ENCODE peak calls at places on chromosomes 16 and 17, in four cellular contexts. W, S, E and N are unnamed samples.

GRCh38 chr17:30942311-30943079 is 20.8 kb downstream of the ADAP2 start:
- DNase-seq in W (no peak), S (no peak), E (no peak), N (no peak)

GRCh38 chr17:77704048-77704815 is 254.3 kb upstream of the TNRC6C start:
- DNase-seq in W (no peak), S (no peak), E (no peak), N (no peak)

GRCh38 chr16:77834600-77834963 is 46.2 kb downstream of the VAT1L start:
- DNase-seq in W (no peak), S (no peak), E (no peak), N (no peak)

GRCh38 chr17:39953471-39953888 is 9.3 kb upstream of the GSDMA start:
- DNase-seq in W (no peak), S (no peak), E (no peak), N (no peak)

GRCh38 chr16:57231821-57232350 is 13.2 kb upstream of the ARL2BP start:
- DNase-seq in W (no peak), S (no peak), E (no peak), N (no peak)

GRCh38 chr17:17782425-17783120 is 54.2 kb downstream of the SREBF1 start:
- DNase-seq in W (no peak), S (peak), E (no peak), N (peak)

GRCh38 chr17:68399638-68400403 is 57.5 kb downstream of the WIPI1 start:
- DNase-seq in W (no peak), S (peak), E (no peak), N (no peak)

GRCh38 chr17:7549401-7550055 is 670 bp downstream of the TNFSF12 start:
- DNase-seq in W (no peak), S (no peak), E (no peak), N (no peak)

GRCh38 chr16:21650517-21650916 is 1.9 kb downstream of the IGSF6 start:
- DNase-seq in W (no peak), S (no peak), E (no peak), N (no peak)

GRCh38 chr17:1779571-1780074 is 17.8 kb downstream of the SERPINF1 start:
- DNase-seq in W (peak), S (peak), E (peak), N (peak)

GRCh38 chr16:1631230-1631629 is 19.1 kb downstream of the CRAMP1 start:
- DNase-seq in W (no peak), S (no peak), E (no peak), N (no peak)

GRCh38 chr16:14398014-14398717 is 231.9 kb downstream of the PARN start:
- DNase-seq in W (no peak), S (no peak), E (no peak), N (no peak)

GRCh38 chr17:75079023-75079373 is 8.8 kb upstream of the SLC16A5 start:
- DNase-seq in W (no peak), S (no peak), E (no peak), N (no peak)

GRCh38 chr17:80846932-80847331 is 144.7 kb upstream of the CHMP6 start:
- DNase-seq in W (peak), S (no peak), E (no peak), N (peak)

GRCh38 chr17:924711-925480 is 54.7 kb downstream of the NXN start:
- DNase-seq in W (peak), S (peak), E (no peak), N (no peak)

GRCh38 chr17:27907976-27908558 is 14.9 kb upstream of the LYRM9 start:
- DNase-seq in W (no peak), S (no peak), E (no peak), N (no peak)

GRCh38 chr16:89395150-89396142 is 94.9 kb downstream of the ANKRD11 start:
- DNase-seq in W (peak), S (peak), E (peak), N (peak)

GRCh38 chr17:75763613-75764416 is 1.2 kb downstream of the GALK1 start:
- DNase-seq in W (peak), S (no peak), E (no peak), N (peak)

GRCh38 chr17:77863814-77864161 is 94.7 kb upstream of the TNRC6C start:
- DNase-seq in W (peak), S (no peak), E (no peak), N (peak)

GRCh38 chr17:65627892-65628622 is 66.6 kb upstream of the AXIN2 start:
- DNase-seq in W (no peak), S (peak), E (peak), N (no peak)

GRCh38 chr17:64496348-64496785 is 487 bp downstream of the POLG2 start:
- DNase-seq in W (no peak), S (peak), E (no peak), N (no peak)

GRCh38 chr16:67210069-67210937 is 11.4 kb downstream of the ELMO3 start:
- DNase-seq in W (no peak), S (no peak), E (peak), N (no peak)

GRCh38 chr17:50692448-50693040 is 15.2 kb downstream of the ANKRD40 start:
- DNase-seq in W (no peak), S (peak), E (no peak), N (no peak)

GRCh38 chr16:4415538-4416199 is 727 bp downstream of the CORO7 start:
- DNase-seq in W (peak), S (peak), E (peak), N (peak)

GRCh38 chr16:70298988-70299938 is at the start of gene DDX19B:
- DNase-seq in W (peak), S (peak), E (peak), N (peak)

GRCh38 chr16:48353565-48354163 is 31.5 kb downstream of the SIAH1 start:
- DNase-seq in W (no peak), S (peak), E (peak), N (no peak)

GRCh38 chr17:67449885-67450755 is 73.0 kb downstream of the PITPNC1 start:
- DNase-seq in W (no peak), S (no peak), E (no peak), N (no peak)

GRCh38 chr16:56047307-56048234 is 143.7 kb upstream of the GNAO1 start:
- DNase-seq in W (no peak), S (no peak), E (no peak), N (peak)

GRCh38 chr17:58272367-58273280 is 8.1 kb downstream of the MPO start:
- DNase-seq in W (no peak), S (no peak), E (no peak), N (no peak)

GRCh38 chr17:77312061-77312684 is 171.4 kb downstream of the SEC14L1 start:
- DNase-seq in W (peak), S (no peak), E (peak), N (peak)

GRCh38 chr17:8873801-8874715 is 6.6 kb upstream of the PIK3R6 start:
- DNase-seq in W (no peak), S (no peak), E (no peak), N (no peak)

GRCh38 chr17:73156887-73157870 is 7.6 kb upstream of the SSTR2 start:
- DNase-seq in W (no peak), S (no peak), E (no peak), N (no peak)